ENCODE peak calls at places on chromosomes 7 and 10, in six cellular contexts. P, Z, M, G, X and O are unnamed samples.

GRCh38 chr10:103295391-103296044 is 18.6 kb downstream of the INA start:
- DNase-seq in Z (peak; percentile 80), M (no peak), X (peak; percentile 90), G (peak; percentile 34), P (no peak), O (no peak)

GRCh38 chr10:29099001-29099400 is 189.9 kb upstream of the LYZL1 start:
- DNase-seq in G (peak; percentile 59), X (no peak), M (peak; percentile 76), Z (no peak), P (no peak), O (no peak)

GRCh38 chr7:43501881-43502280 is 81.0 kb upstream of the STK17A start:
- DNase-seq in M (no peak), X (peak; percentile 12), Z (peak; percentile 67), P (no peak), G (no peak), O (no peak)

GRCh38 chr10:46250898-46251856 is 35.6 kb upstream of the ANTXRL start:
- DNase-seq in Z (no peak), X (no peak), P (no peak), M (no peak), G (no peak), O (no peak)

GRCh38 chr10:88725798-88726197 is 19.7 kb downstream of the LIPK start:
- DNase-seq in X (no peak), G (no peak), P (no peak), M (no peak), Z (no peak), O (no peak)

GRCh38 chr10:74021248-74022055 is 23.5 kb downstream of the VCL start:
- DNase-seq in M (no peak), P (no peak), G (peak; percentile 77), Z (peak; percentile 93), X (peak; percentile 91), O (no peak)

GRCh38 chr7:79308176-79308575 is 145.3 kb downstream of the MAGI2 start:
- DNase-seq in Z (peak; percentile 35), X (no peak), M (no peak), G (peak; percentile 40), P (no peak), O (no peak)

GRCh38 chr7:82472966-82473365 is 29.4 kb upstream of the CACNA2D1 start:
- DNase-seq in X (peak; percentile 1), M (no peak), P (no peak), G (no peak), Z (no peak), O (no peak)

GRCh38 chr7:125651823-125652528 is 722.4 kb upstream of the POT1 start:
- DNase-seq in X (no peak), P (no peak), M (no peak), G (no peak), Z (no peak), O (no peak)

GRCh38 chr7:11170863-11171568 is 197.3 kb downstream of the PHF14 start:
- DNase-seq in P (no peak), Z (no peak), G (no peak), M (no peak), X (no peak), O (no peak)

GRCh38 chr10:86152354-86152753 is 214.2 kb downstream of the GRID1 start:
- DNase-seq in X (no peak), P (no peak), Z (no peak), G (no peak), M (no peak), O (no peak)

GRCh38 chr10:132151951-132152505 is 34.7 kb upstream of the DPYSL4 start:
- DNase-seq in G (no peak), Z (no peak), M (no peak), P (peak; percentile 21), X (no peak), O (no peak)

GRCh38 chr10:2897619-2898508 is 169.5 kb upstream of the PFKP start:
- DNase-seq in M (no peak), X (no peak), Z (no peak), P (no peak), G (no peak), O (no peak)

GRCh38 chr7:78770422-78771410 is 682.8 kb downstream of the MAGI2 start:
- DNase-seq in Z (peak; percentile 48), G (no peak), X (peak; percentile 71), P (no peak), M (no peak), O (no peak)

GRCh38 chr10:48237856-48238250 is 36.6 kb downstream of the FRMPD2 start:
- DNase-seq in X (no peak), G (no peak), Z (no peak), M (no peak), P (no peak), O (no peak)

GRCh38 chr7:129037585-129037984 is 17.3 kb downstream of the TNPO3 start:
- DNase-seq in G (no peak), M (no peak), X (no peak), Z (no peak), P (no peak), O (no peak)

GRCh38 chr10:97771055-97771811 is 566 bp downstream of the SFRP5 start:
- DNase-seq in X (peak; percentile 15), M (no peak), P (no peak), Z (peak; percentile 49), G (peak; percentile 55), O (no peak)

GRCh38 chr10:16049775-16050174 is 189.5 kb upstream of the MINDY3 start:
- DNase-seq in Z (no peak), G (peak; percentile 32), M (no peak), X (no peak), P (no peak), O (no peak)

GRCh38 chr10:30037620-30038336 is 21.6 kb downstream of the JCAD start:
- DNase-seq in P (no peak), M (no peak), X (no peak), Z (no peak), G (no peak), O (no peak)

GRCh38 chr10:129057856-129058663 is 409.0 kb upstream of the MGMT start:
- DNase-seq in G (no peak), P (no peak), X (no peak), Z (no peak), M (no peak), O (no peak)

GRCh38 chr10:58859541-58859940 is 316.9 kb upstream of the PHYHIPL start:
- DNase-seq in M (no peak), Z (no peak), P (no peak), G (no peak), X (peak; percentile 16), O (no peak)

GRCh38 chr10:97689637-97690036 is 2.6 kb upstream of the AVPI1 start:
- DNase-seq in P (peak; percentile 65), X (peak; percentile 99), G (peak; percentile 100), M (peak; percentile 35), Z (peak; percentile 90), O (peak; percentile 41)

GRCh38 chr10:72334196-72334831 is 20.4 kb downstream of the DNAJB12 start:
- DNase-seq in G (no peak), P (no peak), Z (no peak), X (peak; percentile 50), M (no peak), O (no peak)

GRCh38 chr10:72335394-72336258 is 19.1 kb downstream of the DNAJB12 start:
- DNase-seq in M (no peak), Z (no peak), P (peak; percentile 76), G (peak; percentile 67), X (no peak), O (no peak)

GRCh38 chr10:72333111-72334012 is 21.4 kb downstream of the DNAJB12 start:
- DNase-seq in P (no peak), X (no peak), Z (no peak), G (no peak), M (no peak), O (no peak)

GRCh38 chr10:72336259-72337038 is 18.3 kb downstream of the DNAJB12 start:
- DNase-seq in G (peak; percentile 68), Z (no peak), M (no peak), X (no peak), P (no peak), O (no peak)

GRCh38 chr10:72334832-72335393 is 19.8 kb downstream of the DNAJB12 start:
- DNase-seq in M (peak; percentile 68), G (peak; percentile 96), Z (peak; percentile 64), P (peak; percentile 91), X (peak; percentile 79), O (peak; percentile 86)
- H3K4me1 ChIP-seq in M (peaks cover 40% of the 10 kb centered on the region), G (peaks cover 69% of the 10 kb centered on the region), Z (peaks cover 32% of the 10 kb centered on the region), P (no peaks in the 10 kb centered on the region), X (peaks cover 22% of the 10 kb centered on the region), O (peaks cover 36% of the 10 kb centered on the region)

DNA sequence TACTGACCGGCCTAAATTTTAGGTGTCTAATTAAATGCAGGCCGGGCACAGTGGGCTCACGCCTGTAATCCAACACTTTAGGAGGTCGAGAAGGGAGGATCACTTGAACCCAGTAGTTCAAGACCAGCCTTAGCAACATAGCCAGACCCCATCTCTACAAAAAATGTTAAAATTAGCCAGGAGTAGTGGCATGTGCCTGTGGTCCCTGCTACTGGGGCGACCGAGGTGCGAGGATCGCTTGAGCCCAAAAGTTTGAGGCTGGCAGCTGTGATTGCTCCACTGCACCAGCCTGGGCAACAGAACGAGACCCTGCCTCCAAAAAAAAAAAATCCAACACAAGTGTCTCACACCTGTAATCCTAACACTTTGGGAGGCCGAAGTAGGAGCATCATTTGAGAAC is 491 bp upstream of the SLC37A3 start:
- DNase-seq in Z (no peak), X (no peak), P (no peak), G (no peak), M (no peak), O (no peak)
- H3K4me3 ChIP-seq in Z (no peak overlapping the region), X (no peak overlapping the region), P (no peak overlapping the region), G (no peak overlapping the region), M (no peak overlapping the region), O (no peak overlapping the region)

GRCh38 chr10:10792681-10793080 is 225.0 kb upstream of the CELF2 start:
- DNase-seq in G (peak; percentile 52), Z (peak; percentile 78), M (no peak), P (no peak), X (peak; percentile 86), O (no peak)
- H3K4me1 ChIP-seq in G (peaks cover 49% of the 10 kb centered on the region), Z (peaks cover 49% of the 10 kb centered on the region), M (no peaks in the 10 kb centered on the region), P (peaks cover 4% of the 10 kb centered on the region), X (peaks cover 15% of the 10 kb centered on the region), O (peaks cover 3% of the 10 kb centered on the region)

GRCh38 chr7:116529250-116529649 is 4.4 kb downstream of the CAV1 start:
- DNase-seq in M (no peak), P (no peak), Z (no peak), G (no peak), X (no peak), O (no peak)
- H3K4me3 ChIP-seq in M (no peak overlapping the region), P (no peak overlapping the region), Z (peak overlapping the region; percentile 93), G (no peak overlapping the region), X (no peak overlapping the region), O (no peak overlapping the region)

DNA sequence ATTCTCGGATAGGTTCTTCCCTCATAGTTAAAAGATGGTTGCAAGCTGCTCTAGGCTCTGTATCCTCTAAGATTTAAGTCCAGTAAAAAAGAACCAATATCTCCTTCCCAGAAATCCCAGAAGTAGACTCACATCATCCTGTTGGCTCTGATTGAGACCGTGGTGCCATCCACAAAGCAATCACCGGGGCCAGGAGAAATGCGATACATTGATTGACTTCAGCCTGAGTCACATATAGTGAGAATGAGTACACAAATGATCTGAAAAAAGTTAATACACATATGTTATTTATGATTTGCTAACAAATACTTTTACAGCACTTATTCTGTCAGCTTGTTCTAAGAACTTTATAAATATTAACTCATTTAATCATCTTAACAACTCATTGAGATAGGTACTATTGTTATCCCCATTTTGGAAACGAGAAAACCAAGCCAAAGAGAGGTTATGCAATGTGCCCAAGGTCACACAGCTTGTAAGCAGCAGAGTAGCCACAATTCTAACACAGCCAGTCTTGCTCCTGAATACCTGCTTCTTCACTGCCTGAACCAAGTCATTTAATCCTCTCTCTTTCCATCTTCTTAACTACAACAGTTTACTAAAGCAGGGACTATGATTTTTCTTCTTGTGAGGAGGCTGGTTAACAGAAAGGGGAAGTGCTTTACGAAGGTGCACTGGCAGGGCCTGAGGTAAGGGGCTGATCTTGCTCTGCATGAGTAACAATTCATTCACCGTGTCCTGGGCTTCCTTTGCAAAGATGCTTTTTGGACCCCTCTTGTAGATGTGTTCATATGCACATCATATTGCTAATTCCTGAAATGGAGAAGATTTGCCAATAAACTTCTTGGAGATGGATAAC is 177.0 kb downstream of the REEP3 start:
- DNase-seq in P (no peak), G (no peak), Z (no peak), X (no peak), M (no peak), O (no peak)
- H3K4me1 ChIP-seq in P (peaks cover 3% of the 10 kb centered on the region), G (peaks cover 36% of the 10 kb centered on the region), Z (peaks cover 51% of the 10 kb centered on the region), X (peaks cover 6% of the 10 kb centered on the region), M (peaks cover 8% of the 10 kb centered on the region), O (peaks cover 5% of the 10 kb centered on the region)